ENCODE peak calls at places on chromosomes 13 and 19, in seven cellular contexts. One of them, this sample, is unnamed.

GRCh38 chr13:112668924-112669323 is 20.9 kb upstream of the ATP11A start:
- DNase-seq in AG09319: no peak
- DNase-seq in lower lobe of right lung: peak; percentile 31
- DNase-seq in activated CD4-positive, CD25-positive, alpha-beta regulatory T cell: no peak
- DNase-seq in H4: no peak
- DNase-seq in HEK293T: no peak
- DNase-seq in substantia nigra: no peak
- DNase-seq in this sample: no peak

GRCh38 chr13:85313761-85314503 is 485.3 kb downstream of the SLITRK6 start:
- DNase-seq in AG09319: peak; percentile 7
- DNase-seq in lower lobe of right lung: no peak
- DNase-seq in activated CD4-positive, CD25-positive, alpha-beta regulatory T cell: no peak
- DNase-seq in H4: peak; percentile 58
- DNase-seq in HEK293T: peak; percentile 40
- DNase-seq in substantia nigra: no peak
- DNase-seq in this sample: no peak

GRCh38 chr13:32261567-32261966 is 53.6 kb downstream of the ZAR1L start:
- DNase-seq in AG09319: no peak
- DNase-seq in lower lobe of right lung: no peak
- DNase-seq in activated CD4-positive, CD25-positive, alpha-beta regulatory T cell: no peak
- DNase-seq in H4: peak; percentile 21
- DNase-seq in HEK293T: no peak
- DNase-seq in substantia nigra: no peak
- DNase-seq in this sample: peak; percentile 50

GRCh38 chr13:49409008-49409407 is 34.9 kb downstream of the CAB39L start:
- DNase-seq in AG09319: no peak
- DNase-seq in lower lobe of right lung: no peak
- DNase-seq in activated CD4-positive, CD25-positive, alpha-beta regulatory T cell: no peak
- DNase-seq in H4: no peak
- DNase-seq in HEK293T: no peak
- DNase-seq in substantia nigra: no peak
- DNase-seq in this sample: no peak

GRCh38 chr13:26529441-26529840 is 28.0 kb upstream of the WASF3 start:
- DNase-seq in AG09319: peak; percentile 14
- DNase-seq in lower lobe of right lung: no peak
- DNase-seq in activated CD4-positive, CD25-positive, alpha-beta regulatory T cell: no peak
- DNase-seq in H4: peak; percentile 7
- DNase-seq in HEK293T: peak; percentile 44
- DNase-seq in substantia nigra: no peak
- DNase-seq in this sample: no peak

GRCh38 chr19:6712692-6713670 is 7.5 kb downstream of the C3 start:
- DNase-seq in AG09319: no peak
- DNase-seq in lower lobe of right lung: peak; percentile 30
- DNase-seq in activated CD4-positive, CD25-positive, alpha-beta regulatory T cell: no peak
- DNase-seq in H4: no peak
- DNase-seq in HEK293T: no peak
- DNase-seq in substantia nigra: no peak
- DNase-seq in this sample: no peak

GRCh38 chr19:46408611-46409039 is 4.7 kb downstream of the CCDC8 start:
- DNase-seq in AG09319: no peak
- DNase-seq in lower lobe of right lung: peak; percentile 88
- DNase-seq in activated CD4-positive, CD25-positive, alpha-beta regulatory T cell: no peak
- DNase-seq in H4: no peak
- DNase-seq in HEK293T: no peak
- DNase-seq in substantia nigra: peak; percentile 58
- DNase-seq in this sample: peak; percentile 24

GRCh38 chr13:49635599-49636433 is 7.5 kb downstream of the ARL11 start:
- DNase-seq in AG09319: no peak
- DNase-seq in lower lobe of right lung: no peak
- DNase-seq in activated CD4-positive, CD25-positive, alpha-beta regulatory T cell: peak; percentile 7
- DNase-seq in H4: no peak
- DNase-seq in HEK293T: no peak
- DNase-seq in substantia nigra: no peak
- DNase-seq in this sample: no peak

GRCh38 chr19:33819875-33820781 is 23.5 kb downstream of the KCTD15 start:
- DNase-seq in AG09319: peak; percentile 56
- DNase-seq in lower lobe of right lung: peak; percentile 93
- DNase-seq in activated CD4-positive, CD25-positive, alpha-beta regulatory T cell: peak; percentile 14
- DNase-seq in H4: peak; percentile 96
- DNase-seq in HEK293T: no peak
- DNase-seq in substantia nigra: no peak
- DNase-seq in this sample: peak; percentile 69

GRCh38 chr19:49800771-49801170 is 12.3 kb downstream of the FUZ start:
- DNase-seq in AG09319: no peak
- DNase-seq in lower lobe of right lung: no peak
- DNase-seq in activated CD4-positive, CD25-positive, alpha-beta regulatory T cell: no peak
- DNase-seq in H4: no peak
- DNase-seq in HEK293T: no peak
- DNase-seq in substantia nigra: no peak
- DNase-seq in this sample: peak; percentile 42

GRCh38 chr19:5652261-5652660 is 28.1 kb downstream of the MICOS13 start:
- DNase-seq in AG09319: no peak
- DNase-seq in lower lobe of right lung: peak; percentile 10
- DNase-seq in activated CD4-positive, CD25-positive, alpha-beta regulatory T cell: no peak
- DNase-seq in H4: no peak
- DNase-seq in HEK293T: no peak
- DNase-seq in substantia nigra: no peak
- DNase-seq in this sample: no peak

GRCh38 chr19:56811480-56811879 is 29.0 kb downstream of the PEG3 start:
- DNase-seq in AG09319: no peak
- DNase-seq in lower lobe of right lung: no peak
- DNase-seq in activated CD4-positive, CD25-positive, alpha-beta regulatory T cell: no peak
- DNase-seq in H4: no peak
- DNase-seq in HEK293T: no peak
- DNase-seq in substantia nigra: no peak
- DNase-seq in this sample: no peak

GRCh38 chr13:19567820-19568534 is 6.6 kb upstream of the TPTE2 start:
- DNase-seq in AG09319: no peak
- DNase-seq in lower lobe of right lung: no peak
- DNase-seq in activated CD4-positive, CD25-positive, alpha-beta regulatory T cell: no peak
- DNase-seq in H4: no peak
- DNase-seq in HEK293T: no peak
- DNase-seq in substantia nigra: no peak
- DNase-seq in this sample: no peak

GRCh38 chr19:33296473-33297060 is 5.8 kb downstream of the CEBPA start:
- DNase-seq in AG09319: no peak
- DNase-seq in lower lobe of right lung: no peak
- DNase-seq in activated CD4-positive, CD25-positive, alpha-beta regulatory T cell: no peak
- DNase-seq in H4: no peak
- DNase-seq in HEK293T: no peak
- DNase-seq in substantia nigra: no peak
- DNase-seq in this sample: peak; percentile 2

GRCh38 chr13:110322126-110322827 is 15.2 kb downstream of the COL4A2 start:
- DNase-seq in AG09319: no peak
- DNase-seq in lower lobe of right lung: no peak
- DNase-seq in activated CD4-positive, CD25-positive, alpha-beta regulatory T cell: no peak
- DNase-seq in H4: no peak
- DNase-seq in HEK293T: no peak
- DNase-seq in substantia nigra: no peak
- DNase-seq in this sample: no peak

GRCh38 chr13:46655727-46656180 is 102.8 kb downstream of the LRCH1 start:
- DNase-seq in AG09319: no peak
- DNase-seq in lower lobe of right lung: no peak
- DNase-seq in activated CD4-positive, CD25-positive, alpha-beta regulatory T cell: no peak
- DNase-seq in H4: no peak
- DNase-seq in HEK293T: no peak
- DNase-seq in substantia nigra: no peak
- DNase-seq in this sample: no peak

GRCh38 chr19:41687419-41687818 is 651 bp downstream of the CEACAM7 start:
- DNase-seq in AG09319: no peak
- DNase-seq in lower lobe of right lung: no peak
- DNase-seq in activated CD4-positive, CD25-positive, alpha-beta regulatory T cell: no peak
- DNase-seq in H4: no peak
- DNase-seq in HEK293T: no peak
- DNase-seq in substantia nigra: no peak
- DNase-seq in this sample: no peak

GRCh38 chr19:58059003-58059671 is at the start of gene ZNF135:
- DNase-seq in AG09319: peak; percentile 60
- DNase-seq in lower lobe of right lung: peak; percentile 83
- DNase-seq in activated CD4-positive, CD25-positive, alpha-beta regulatory T cell: peak; percentile 51
- DNase-seq in H4: no peak
- DNase-seq in HEK293T: no peak
- DNase-seq in substantia nigra: peak; percentile 83
- DNase-seq in this sample: peak; percentile 46

This sample was measured in Peyer's patch.